ENCODE peak calls at places on chromosomes 7 and 10, in ten cellular contexts. One of them, this sample, is unnamed.

GRCh38 chr10:87845624-87846377 is 17.5 kb downstream of the KLLN start:
- DNase-seq in NCI-H1092: no peak
- DNase-seq in mesothelial cell of epicardium: no peak
- DNase-seq in neural progenitor cell: peak
- DNase-seq in hepatocyte: peak
- DNase-seq in AG10803: peak
- DNase-seq in endothelial cell: no peak
- DNase-seq in activated gamma-delta T cell treated with Interleukin-2 at 50 U/mL for 16 hours: no peak
- DNase-seq in SW480: no peak
- DNase-seq in fibroblast of lung: peak
- DNase-seq in this sample: no peak

GRCh38 chr10:100744980-100745881 is at the start of gene PAX2:
- DNase-seq in AG10803: no peak
- DNase-seq in hepatocyte: no peak
- DNase-seq in fibroblast of lung: no peak
- DNase-seq in NCI-H1092: no peak
- DNase-seq in mesothelial cell of epicardium: no peak
- DNase-seq in activated gamma-delta T cell treated with Interleukin-2 at 50 U/mL for 16 hours: no peak
- DNase-seq in neural progenitor cell: peak
- DNase-seq in SW480: peak
- DNase-seq in endothelial cell: no peak
- DNase-seq in this sample: no peak

GRCh38 chr10:128062837-128063563 is 63.2 kb downstream of the MKI67 start:
- DNase-seq in SW480: no peak
- DNase-seq in mesothelial cell of epicardium: no peak
- DNase-seq in neural progenitor cell: no peak
- DNase-seq in AG10803: no peak
- DNase-seq in endothelial cell: peak
- DNase-seq in fibroblast of lung: no peak
- DNase-seq in NCI-H1092: no peak
- DNase-seq in hepatocyte: no peak
- DNase-seq in activated gamma-delta T cell treated with Interleukin-2 at 50 U/mL for 16 hours: peak
- DNase-seq in this sample: peak

GRCh38 chr10:76917071-76917470 is 720.5 kb downstream of the KCNMA1 start:
- DNase-seq in mesothelial cell of epicardium: no peak
- DNase-seq in SW480: no peak
- DNase-seq in activated gamma-delta T cell treated with Interleukin-2 at 50 U/mL for 16 hours: no peak
- DNase-seq in endothelial cell: no peak
- DNase-seq in AG10803: no peak
- DNase-seq in NCI-H1092: no peak
- DNase-seq in neural progenitor cell: no peak
- DNase-seq in fibroblast of lung: no peak
- DNase-seq in hepatocyte: no peak
- DNase-seq in this sample: no peak

GRCh38 chr10:132642732-132643008 is 105.1 kb downstream of the INPP5A start:
- DNase-seq in AG10803: no peak
- DNase-seq in activated gamma-delta T cell treated with Interleukin-2 at 50 U/mL for 16 hours: no peak
- DNase-seq in endothelial cell: no peak
- DNase-seq in SW480: no peak
- DNase-seq in mesothelial cell of epicardium: no peak
- DNase-seq in neural progenitor cell: no peak
- DNase-seq in fibroblast of lung: no peak
- DNase-seq in NCI-H1092: no peak
- DNase-seq in hepatocyte: no peak
- DNase-seq in this sample: no peak

GRCh38 chr7:10998984-10999757 is 25.5 kb downstream of the PHF14 start:
- DNase-seq in SW480: no peak
- DNase-seq in fibroblast of lung: peak
- DNase-seq in activated gamma-delta T cell treated with Interleukin-2 at 50 U/mL for 16 hours: no peak
- DNase-seq in mesothelial cell of epicardium: no peak
- DNase-seq in NCI-H1092: no peak
- DNase-seq in hepatocyte: no peak
- DNase-seq in endothelial cell: no peak
- DNase-seq in neural progenitor cell: peak
- DNase-seq in AG10803: no peak
- DNase-seq in this sample: no peak

GRCh38 chr10:109928393-109928792 is 5.1 kb upstream of the XPNPEP1 start:
- DNase-seq in AG10803: peak
- DNase-seq in hepatocyte: no peak
- DNase-seq in SW480: no peak
- DNase-seq in fibroblast of lung: peak
- DNase-seq in activated gamma-delta T cell treated with Interleukin-2 at 50 U/mL for 16 hours: no peak
- DNase-seq in neural progenitor cell: no peak
- DNase-seq in endothelial cell: no peak
- DNase-seq in mesothelial cell of epicardium: no peak
- DNase-seq in NCI-H1092: no peak
- DNase-seq in this sample: no peak

GRCh38 chr10:99694171-99694570 is 34.9 kb downstream of the ENTPD7 start:
- DNase-seq in neural progenitor cell: no peak
- DNase-seq in SW480: no peak
- DNase-seq in endothelial cell: no peak
- DNase-seq in mesothelial cell of epicardium: no peak
- DNase-seq in activated gamma-delta T cell treated with Interleukin-2 at 50 U/mL for 16 hours: no peak
- DNase-seq in AG10803: peak
- DNase-seq in fibroblast of lung: peak
- DNase-seq in hepatocyte: no peak
- DNase-seq in NCI-H1092: no peak
- DNase-seq in this sample: no peak

GRCh38 chr10:111475720-111476119 is 398.9 kb downstream of the ADRA2A start:
- DNase-seq in SW480: no peak
- DNase-seq in hepatocyte: no peak
- DNase-seq in neural progenitor cell: no peak
- DNase-seq in fibroblast of lung: no peak
- DNase-seq in mesothelial cell of epicardium: no peak
- DNase-seq in endothelial cell: no peak
- DNase-seq in activated gamma-delta T cell treated with Interleukin-2 at 50 U/mL for 16 hours: no peak
- DNase-seq in NCI-H1092: no peak
- DNase-seq in AG10803: peak
- DNase-seq in this sample: no peak